ENCODE peak calls at places on chromosomes 16 and 17, in five cellular contexts. One of them, this sample, is unnamed.

GRCh38 chr16:22665048-22665797 is 148.7 kb upstream of the HS3ST2 start:
- DNase-seq in left colon: no peak
- DNase-seq in ACHN: no peak
- DNase-seq in NCI-H748 treated with DMSO at 0.1 percent for 48 hours: no peak
- DNase-seq in fibroblast of pulmonary artery: no peak
- DNase-seq in this sample: no peak

GRCh38 chr16:13996778-13997288 is 74.3 kb upstream of the MRTFB start:
- DNase-seq in NCI-H748 treated with DMSO at 0.1 percent for 48 hours: no peak
- DNase-seq in ACHN: no peak
- DNase-seq in left colon: no peak
- DNase-seq in fibroblast of pulmonary artery: no peak
- DNase-seq in this sample: no peak

GRCh38 chr17:63405741-63406261 is 40.3 kb downstream of the CYB561 start:
- DNase-seq in fibroblast of pulmonary artery: peak
- DNase-seq in left colon: no peak
- DNase-seq in NCI-H748 treated with DMSO at 0.1 percent for 48 hours: peak
- DNase-seq in ACHN: peak
- DNase-seq in this sample: no peak

GRCh38 chr17:50817142-50817751 is 18.1 kb upstream of the WFIKKN2 start:
- DNase-seq in NCI-H748 treated with DMSO at 0.1 percent for 48 hours: no peak
- DNase-seq in ACHN: peak
- DNase-seq in left colon: peak
- DNase-seq in fibroblast of pulmonary artery: peak
- DNase-seq in this sample: no peak

GRCh38 chr16:12256880-12257279 is 280.3 kb downstream of the SNX29 start:
- DNase-seq in fibroblast of pulmonary artery: no peak
- DNase-seq in ACHN: no peak
- DNase-seq in NCI-H748 treated with DMSO at 0.1 percent for 48 hours: no peak
- DNase-seq in left colon: no peak
- DNase-seq in this sample: no peak

GRCh38 chr16:27285676-27286196 is 17.2 kb upstream of the NSMCE1 start:
- DNase-seq in left colon: no peak
- DNase-seq in fibroblast of pulmonary artery: peak
- DNase-seq in ACHN: no peak
- DNase-seq in NCI-H748 treated with DMSO at 0.1 percent for 48 hours: no peak
- DNase-seq in this sample: no peak

GRCh38 chr16:85144026-85144915 is 32.0 kb upstream of the CIBAR2 start:
- DNase-seq in NCI-H748 treated with DMSO at 0.1 percent for 48 hours: no peak
- DNase-seq in ACHN: no peak
- DNase-seq in fibroblast of pulmonary artery: no peak
- DNase-seq in left colon: no peak
- DNase-seq in this sample: no peak

GRCh38 chr16:83813818-83814653 is 6.3 kb downstream of the HSBP1 start:
- DNase-seq in left colon: no peak
- DNase-seq in NCI-H748 treated with DMSO at 0.1 percent for 48 hours: peak
- DNase-seq in fibroblast of pulmonary artery: peak
- DNase-seq in ACHN: peak
- DNase-seq in this sample: no peak

GRCh38 chr17:38430822-38431221 is 2.6 kb downstream of the ARHGAP23 start:
- DNase-seq in left colon: no peak
- DNase-seq in fibroblast of pulmonary artery: no peak
- DNase-seq in NCI-H748 treated with DMSO at 0.1 percent for 48 hours: no peak
- DNase-seq in ACHN: no peak
- DNase-seq in this sample: no peak

GRCh38 chr17:2560658-2561057 is 32.8 kb upstream of the PAFAH1B1 start:
- DNase-seq in fibroblast of pulmonary artery: peak
- DNase-seq in left colon: no peak
- DNase-seq in ACHN: no peak
- DNase-seq in NCI-H748 treated with DMSO at 0.1 percent for 48 hours: no peak
- DNase-seq in this sample: no peak

GRCh38 chr16:56988161-56988947 is 1.0 kb upstream of the NLRC5 start:
- DNase-seq in NCI-H748 treated with DMSO at 0.1 percent for 48 hours: no peak
- DNase-seq in left colon: no peak
- DNase-seq in ACHN: no peak
- DNase-seq in fibroblast of pulmonary artery: no peak
- DNase-seq in this sample: no peak

GRCh38 chr16:3256146-3256875 is at the start of gene MEFV:
- DNase-seq in NCI-H748 treated with DMSO at 0.1 percent for 48 hours: no peak
- DNase-seq in left colon: no peak
- DNase-seq in ACHN: no peak
- DNase-seq in fibroblast of pulmonary artery: peak
- DNase-seq in this sample: no peak

GRCh38 chr17:40350410-40351184 is 13.9 kb downstream of the GJD3 start:
- DNase-seq in ACHN: no peak
- DNase-seq in left colon: no peak
- DNase-seq in fibroblast of pulmonary artery: peak
- DNase-seq in NCI-H748 treated with DMSO at 0.1 percent for 48 hours: peak
- DNase-seq in this sample: no peak

GRCh38 chr16:9366048-9366969 is 274.9 kb downstream of the HAPSTR1 start:
- DNase-seq in left colon: no peak
- DNase-seq in NCI-H748 treated with DMSO at 0.1 percent for 48 hours: no peak
- DNase-seq in fibroblast of pulmonary artery: no peak
- DNase-seq in ACHN: no peak
- DNase-seq in this sample: no peak

GRCh38 chr17:17387461-17388362 is 84.5 kb downstream of the NT5M start:
- DNase-seq in left colon: peak
- DNase-seq in fibroblast of pulmonary artery: no peak
- DNase-seq in ACHN: no peak
- DNase-seq in NCI-H748 treated with DMSO at 0.1 percent for 48 hours: no peak
- DNase-seq in this sample: no peak

GRCh38 chr16:58127033-58127556 is 2.1 kb downstream of the CFAP20 start:
- DNase-seq in fibroblast of pulmonary artery: peak
- DNase-seq in left colon: no peak
- DNase-seq in ACHN: no peak
- DNase-seq in NCI-H748 treated with DMSO at 0.1 percent for 48 hours: peak
- DNase-seq in this sample: no peak

GRCh38 chr16:15052747-15053476 is 3.0 kb downstream of the NTAN1 start:
- DNase-seq in ACHN: no peak
- DNase-seq in NCI-H748 treated with DMSO at 0.1 percent for 48 hours: no peak
- DNase-seq in left colon: no peak
- DNase-seq in fibroblast of pulmonary artery: no peak
- DNase-seq in this sample: no peak

GRCh38 chr17:73267648-73268537 is 6.2 kb upstream of the CPSF4L start:
- DNase-seq in fibroblast of pulmonary artery: no peak
- DNase-seq in ACHN: no peak
- DNase-seq in NCI-H748 treated with DMSO at 0.1 percent for 48 hours: no peak
- DNase-seq in left colon: no peak
- DNase-seq in this sample: peak

GRCh38 chr16:69217433-69217832 is 30.5 kb downstream of the SNTB2 start:
- DNase-seq in ACHN: peak
- DNase-seq in left colon: no peak
- DNase-seq in fibroblast of pulmonary artery: peak
- DNase-seq in NCI-H748 treated with DMSO at 0.1 percent for 48 hours: no peak
- DNase-seq in this sample: no peak

GRCh38 chr17:60525347-60525623 is 757 bp downstream of the APPBP2 start:
- DNase-seq in fibroblast of pulmonary artery: peak
- DNase-seq in ACHN: no peak
- DNase-seq in NCI-H748 treated with DMSO at 0.1 percent for 48 hours: no peak
- DNase-seq in left colon: peak
- DNase-seq in this sample: no peak

GRCh38 chr17:82065193-82065637 is 389 bp downstream of the DUS1L start:
- DNase-seq in left colon: peak
- DNase-seq in NCI-H748 treated with DMSO at 0.1 percent for 48 hours: no peak
- DNase-seq in ACHN: peak
- DNase-seq in fibroblast of pulmonary artery: peak
- DNase-seq in this sample: no peak

GRCh38 chr16:67672739-67673662 is 6.4 kb downstream of the C16orf86 start:
- DNase-seq in left colon: peak
- DNase-seq in ACHN: peak
- DNase-seq in fibroblast of pulmonary artery: peak
- DNase-seq in NCI-H748 treated with DMSO at 0.1 percent for 48 hours: no peak
- DNase-seq in this sample: peak

GRCh38 chr17:58416937-58417299 is 416 bp downstream of the RNF43 start:
- DNase-seq in NCI-H748 treated with DMSO at 0.1 percent for 48 hours: no peak
- DNase-seq in ACHN: no peak
- DNase-seq in fibroblast of pulmonary artery: no peak
- DNase-seq in left colon: peak
- DNase-seq in this sample: no peak

GRCh38 chr17:70624208-70624607 is 454.9 kb downstream of the KCNJ2 start:
- DNase-seq in left colon: no peak
- DNase-seq in NCI-H748 treated with DMSO at 0.1 percent for 48 hours: no peak
- DNase-seq in ACHN: no peak
- DNase-seq in fibroblast of pulmonary artery: no peak
- DNase-seq in this sample: no peak

GRCh38 chr17:5665164-5665563 is 80.9 kb upstream of the NLRP1 start:
- DNase-seq in left colon: no peak
- DNase-seq in ACHN: no peak
- DNase-seq in fibroblast of pulmonary artery: no peak
- DNase-seq in NCI-H748 treated with DMSO at 0.1 percent for 48 hours: no peak
- DNase-seq in this sample: no peak

GRCh38 chr16:27514806-27515205 is 34.9 kb downstream of the GTF3C1 start:
- DNase-seq in left colon: peak
- DNase-seq in fibroblast of pulmonary artery: no peak
- DNase-seq in ACHN: no peak
- DNase-seq in NCI-H748 treated with DMSO at 0.1 percent for 48 hours: no peak
- DNase-seq in this sample: peak

GRCh38 chr17:30858556-30859250 is 26.9 kb downstream of the ATAD5 start:
- DNase-seq in left colon: no peak
- DNase-seq in fibroblast of pulmonary artery: no peak
- DNase-seq in NCI-H748 treated with DMSO at 0.1 percent for 48 hours: no peak
- DNase-seq in ACHN: no peak
- DNase-seq in this sample: no peak

GRCh38 chr17:66978514-66979061 is 14.1 kb downstream of the CACNG4 start:
- DNase-seq in fibroblast of pulmonary artery: peak
- DNase-seq in left colon: no peak
- DNase-seq in NCI-H748 treated with DMSO at 0.1 percent for 48 hours: no peak
- DNase-seq in ACHN: no peak
- DNase-seq in this sample: no peak

GRCh38 chr17:63425478-63425877 is 20.6 kb downstream of the CYB561 start:
- DNase-seq in left colon: peak
- DNase-seq in fibroblast of pulmonary artery: peak
- DNase-seq in ACHN: peak
- DNase-seq in NCI-H748 treated with DMSO at 0.1 percent for 48 hours: peak
- DNase-seq in this sample: peak

GRCh38 chr17:50916026-50916707 is 50.0 kb upstream of the TOB1 start:
- DNase-seq in left colon: no peak
- DNase-seq in NCI-H748 treated with DMSO at 0.1 percent for 48 hours: no peak
- DNase-seq in fibroblast of pulmonary artery: no peak
- DNase-seq in ACHN: no peak
- DNase-seq in this sample: no peak

GRCh38 chr16:4576008-4576407 is 19.9 kb downstream of the C16orf96 start:
- DNase-seq in fibroblast of pulmonary artery: no peak
- DNase-seq in NCI-H748 treated with DMSO at 0.1 percent for 48 hours: no peak
- DNase-seq in ACHN: no peak
- DNase-seq in left colon: no peak
- DNase-seq in this sample: no peak

This sample was measured in dorsolateral prefrontal cortex.